ENCODE peak calls at places on chromosome 17, in four cellular contexts. One of them, this sample, is unnamed.

GRCh38 chr17:64115871-64116534 is 13.9 kb downstream of the ERN1 start:
- DNase-seq in dorsolateral prefrontal cortex: no peak
- DNase-seq in AG10803: peak; percentile 80
- DNase-seq in HFF-Myc: no peak
- DNase-seq in this sample: peak; percentile 45

GRCh38 chr17:428414-428813 is 75.8 kb upstream of the RPH3AL start:
- DNase-seq in dorsolateral prefrontal cortex: no peak
- DNase-seq in AG10803: no peak
- DNase-seq in HFF-Myc: no peak
- DNase-seq in this sample: no peak

GRCh38 chr17:30905742-30906100 is 317 bp downstream of the TEFM start:
- DNase-seq in dorsolateral prefrontal cortex: no peak
- DNase-seq in AG10803: no peak
- DNase-seq in HFF-Myc: no peak
- DNase-seq in this sample: no peak

GRCh38 chr17:51718945-51719344 is 439.6 kb downstream of the CA10 start:
- DNase-seq in dorsolateral prefrontal cortex: no peak
- DNase-seq in AG10803: no peak
- DNase-seq in HFF-Myc: no peak
- DNase-seq in this sample: no peak

GRCh38 chr17:72255481-72255880 is 134.7 kb downstream of the SOX9 start:
- DNase-seq in dorsolateral prefrontal cortex: no peak
- DNase-seq in AG10803: no peak
- DNase-seq in HFF-Myc: no peak
- DNase-seq in this sample: no peak

GRCh38 chr17:74758846-74759163 is 10.4 kb downstream of the NHERF1 start:
- DNase-seq in dorsolateral prefrontal cortex: no peak
- DNase-seq in AG10803: peak; percentile 42
- DNase-seq in HFF-Myc: no peak
- DNase-seq in this sample: no peak

GRCh38 chr17:38728290-38728831 is 1.8 kb upstream of the CISD3 start:
- DNase-seq in dorsolateral prefrontal cortex: no peak
- DNase-seq in AG10803: no peak
- DNase-seq in HFF-Myc: no peak
- DNase-seq in this sample: no peak

GRCh38 chr17:62631086-62631935 is 3.8 kb downstream of the MRC2 start:
- DNase-seq in dorsolateral prefrontal cortex: no peak
- DNase-seq in AG10803: no peak
- DNase-seq in HFF-Myc: no peak
- DNase-seq in this sample: no peak

GRCh38 chr17:4544135-4544651 is 11.0 kb downstream of the MYBBP1A start:
- DNase-seq in dorsolateral prefrontal cortex: no peak
- DNase-seq in AG10803: no peak
- DNase-seq in HFF-Myc: no peak
- DNase-seq in this sample: no peak

GRCh38 chr17:6753006-6753445 is 2.8 kb upstream of the XAF1 start:
- DNase-seq in dorsolateral prefrontal cortex: peak; percentile 33
- DNase-seq in AG10803: peak; percentile 93
- DNase-seq in HFF-Myc: peak; percentile 46
- DNase-seq in this sample: peak; percentile 71

GRCh38 chr17:2239882-2240430 is 63.6 kb downstream of the SMG6 start:
- DNase-seq in dorsolateral prefrontal cortex: peak; percentile 36
- DNase-seq in AG10803: peak; percentile 84
- DNase-seq in HFF-Myc: peak; percentile 76
- DNase-seq in this sample: no peak

GRCh38 chr17:40564883-40565744 is at the start of gene CCR7:
- DNase-seq in dorsolateral prefrontal cortex: no peak
- DNase-seq in AG10803: no peak
- DNase-seq in HFF-Myc: no peak
- DNase-seq in this sample: no peak

GRCh38 chr17:54887787-54888186 is 12.9 kb upstream of the TOM1L1 start:
- DNase-seq in dorsolateral prefrontal cortex: no peak
- DNase-seq in AG10803: no peak
- DNase-seq in HFF-Myc: no peak
- DNase-seq in this sample: no peak

GRCh38 chr17:54891176-54891821 is 9.4 kb upstream of the TOM1L1 start:
- DNase-seq in dorsolateral prefrontal cortex: peak; percentile 50
- DNase-seq in AG10803: peak; percentile 69
- DNase-seq in HFF-Myc: peak; percentile 48
- DNase-seq in this sample: no peak

GRCh38 chr17:54888254-54888653 is 12.4 kb upstream of the TOM1L1 start:
- DNase-seq in dorsolateral prefrontal cortex: no peak
- DNase-seq in AG10803: no peak
- DNase-seq in HFF-Myc: no peak
- DNase-seq in this sample: no peak

GRCh38 chr17:54892360-54892759 is 8.3 kb upstream of the TOM1L1 start:
- DNase-seq in dorsolateral prefrontal cortex: no peak
- DNase-seq in AG10803: no peak
- DNase-seq in HFF-Myc: no peak
- DNase-seq in this sample: no peak

DNA sequence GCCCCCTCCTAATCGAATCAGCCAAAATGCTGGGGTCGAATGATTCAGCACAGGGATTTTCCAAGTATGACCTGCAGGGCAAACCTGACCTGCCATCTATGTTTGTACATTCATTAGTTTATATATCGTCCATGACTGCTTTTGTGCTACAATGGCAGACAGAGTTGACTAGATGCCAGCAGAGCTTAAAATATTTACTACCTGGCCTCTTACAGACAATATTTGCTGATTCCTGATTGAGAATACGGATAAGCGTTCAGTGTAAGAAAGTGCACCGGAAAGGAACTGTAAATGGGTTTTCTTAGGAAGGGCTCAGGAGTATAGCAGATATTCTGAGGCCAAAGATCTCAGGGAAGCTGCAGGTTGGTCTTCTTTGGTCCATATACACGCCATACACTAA is 11.7 kb upstream of the TOM1L1 start:
- DNase-seq in dorsolateral prefrontal cortex: no peak
- DNase-seq in AG10803: no peak
- DNase-seq in HFF-Myc: no peak
- DNase-seq in this sample: no peak
- H3K4me3 ChIP-seq in dorsolateral prefrontal cortex: no peak overlapping the region
- H3K4me3 ChIP-seq in AG10803: no peak overlapping the region
- H3K4me3 ChIP-seq in HFF-Myc: no peak overlapping the region
- H3K4me3 ChIP-seq in this sample: no peak overlapping the region

GRCh38 chr17:17810374-17811248 is 26.2 kb downstream of the SREBF1 start:
- DNase-seq in dorsolateral prefrontal cortex: no peak
- DNase-seq in AG10803: no peak
- DNase-seq in HFF-Myc: no peak
- DNase-seq in this sample: no peak
- TF ChIP-seq CTCF in dorsolateral prefrontal cortex: no peak
- TF ChIP-seq CTCF in AG10803: no peak
- TF ChIP-seq CTCF in HFF-Myc: no peak
- TF ChIP-seq CTCF in this sample: no peak

GRCh38 chr17:81961087-81961514 is at the start of gene NOTUM:
- DNase-seq in dorsolateral prefrontal cortex: no peak
- DNase-seq in AG10803: peak; percentile 26
- DNase-seq in HFF-Myc: no peak
- DNase-seq in this sample: no peak
- H3K4me3 ChIP-seq in dorsolateral prefrontal cortex: peak within 1 kb of the TSS; percentile 42
- H3K4me3 ChIP-seq in AG10803: no peak within 1 kb of the TSS
- H3K4me3 ChIP-seq in HFF-Myc: no peak within 1 kb of the TSS
- H3K4me3 ChIP-seq in this sample: peak within 1 kb of the TSS; percentile 24

GRCh38 chr17:61581611-61582349 is 9.2 kb downstream of the NACA2 start:
- DNase-seq in dorsolateral prefrontal cortex: no peak
- DNase-seq in AG10803: no peak
- DNase-seq in HFF-Myc: no peak
- DNase-seq in this sample: no peak

GRCh38 chr17:61582593-61582992 is 8.4 kb downstream of the NACA2 start:
- DNase-seq in dorsolateral prefrontal cortex: no peak
- DNase-seq in AG10803: no peak
- DNase-seq in HFF-Myc: no peak
- DNase-seq in this sample: no peak

GRCh38 chr17:61583660-61584264 is 7.3 kb downstream of the NACA2 start:
- DNase-seq in dorsolateral prefrontal cortex: no peak
- DNase-seq in AG10803: no peak
- DNase-seq in HFF-Myc: no peak
- DNase-seq in this sample: no peak

GRCh38 chr17:61584266-61584665 is 6.8 kb downstream of the NACA2 start:
- DNase-seq in dorsolateral prefrontal cortex: no peak
- DNase-seq in AG10803: no peak
- DNase-seq in HFF-Myc: no peak
- DNase-seq in this sample: no peak

DNA sequence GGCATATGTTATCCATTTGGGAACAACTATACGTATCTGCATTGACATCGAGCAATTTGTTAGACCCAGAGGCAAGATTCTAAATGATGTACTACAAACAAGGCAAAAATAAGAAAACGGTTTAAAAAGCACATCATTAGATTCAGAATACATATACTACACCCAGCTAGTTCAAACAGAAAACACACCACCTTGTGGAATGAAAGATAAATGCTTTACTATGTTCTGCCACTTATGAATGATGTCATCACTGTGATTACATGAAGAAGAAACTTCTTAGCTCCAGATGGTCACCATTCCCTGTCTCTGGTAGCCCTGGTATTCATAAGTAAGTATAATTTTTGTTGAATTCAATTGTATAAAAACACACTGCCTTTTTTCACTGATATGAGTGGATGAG is 7.8 kb downstream of the NACA2 start:
- DNase-seq in dorsolateral prefrontal cortex: no peak
- DNase-seq in AG10803: peak; percentile 77
- DNase-seq in HFF-Myc: peak; percentile 76
- DNase-seq in this sample: peak; percentile 16
- TF ChIP-seq CTCF in dorsolateral prefrontal cortex: no peak
- TF ChIP-seq CTCF in AG10803: peak; percentile 59
- TF ChIP-seq CTCF in HFF-Myc: peak; percentile 25
- TF ChIP-seq CTCF in this sample: peak; percentile 25

DNA sequence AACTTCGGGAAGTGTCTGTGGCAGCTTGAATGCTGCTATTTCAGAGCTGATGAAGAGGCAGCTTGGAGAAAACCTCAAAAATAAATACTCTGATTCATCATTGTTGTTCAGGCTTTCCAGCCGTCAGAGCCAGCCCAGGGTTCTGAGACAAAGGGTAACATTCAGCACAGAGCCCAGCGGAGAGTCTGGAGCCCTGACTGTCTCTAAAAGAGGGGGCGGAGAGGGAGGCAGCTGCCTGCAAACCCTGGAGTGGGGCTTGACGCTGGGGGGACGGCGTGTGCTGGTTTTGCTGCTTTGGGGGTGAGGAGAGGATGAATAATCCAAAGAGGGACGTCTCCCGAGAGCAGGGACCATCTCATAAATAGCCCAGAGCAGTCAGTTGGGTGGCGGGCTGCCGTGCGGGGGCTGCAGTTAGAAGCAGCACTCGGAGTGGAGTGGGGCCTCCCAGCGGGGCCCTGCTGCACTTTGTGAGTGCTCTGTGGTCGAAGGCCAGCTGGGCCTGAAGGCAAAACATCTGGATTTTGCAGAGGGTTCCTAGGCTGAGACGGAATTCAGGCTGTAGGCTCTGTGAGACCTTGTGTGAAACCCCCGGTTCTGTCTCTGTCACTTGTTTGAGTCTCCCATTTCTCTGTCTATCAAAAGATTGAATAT is 237.8 kb downstream of the PRKCA start:
- DNase-seq in dorsolateral prefrontal cortex: peak; percentile 92
- DNase-seq in AG10803: peak; percentile 82
- DNase-seq in HFF-Myc: no peak
- DNase-seq in this sample: no peak
- H3K4me3 ChIP-seq in dorsolateral prefrontal cortex: no peak overlapping the region
- H3K4me3 ChIP-seq in AG10803: peak overlapping the region; percentile 27
- H3K4me3 ChIP-seq in HFF-Myc: peak overlapping the region; percentile 16
- H3K4me3 ChIP-seq in this sample: peak overlapping the region; percentile 13

GRCh38 chr17:77310336-77310735 is 169.6 kb downstream of the SEC14L1 start:
- DNase-seq in dorsolateral prefrontal cortex: no peak
- DNase-seq in AG10803: no peak
- DNase-seq in HFF-Myc: no peak
- DNase-seq in this sample: no peak
- TF ChIP-seq CTCF in dorsolateral prefrontal cortex: no peak
- TF ChIP-seq CTCF in AG10803: no peak
- TF ChIP-seq CTCF in HFF-Myc: no peak
- TF ChIP-seq CTCF in this sample: no peak

GRCh38 chr17:27460196-27460725 is 4.0 kb downstream of the KSR1 start:
- DNase-seq in dorsolateral prefrontal cortex: no peak
- DNase-seq in AG10803: no peak
- DNase-seq in HFF-Myc: no peak
- DNase-seq in this sample: no peak
- H3K4me3 ChIP-seq in dorsolateral prefrontal cortex: no peak overlapping the region
- H3K4me3 ChIP-seq in AG10803: no peak overlapping the region
- H3K4me3 ChIP-seq in HFF-Myc: no peak overlapping the region
- H3K4me3 ChIP-seq in this sample: no peak overlapping the region